ENCODE peak calls at places on chromosome 20, in ten cellular contexts. Z is mesothelial cell of epicardium; T is IMR-90; R is NCI-H446 treated with DMSO at 0.1 percent for 48 hours; N is cardiac muscle cell; O is Panc1; M is RWPE1; Y is heart right ventricle; G is stimulated activated CD4-positive, alpha-beta T cell treated with anti-CD3 and anti-CD28 coated beads, Interleukin-4, amount 100 ng/mL, for 1 hour; L is fibroblast of pulmonary artery. S is an unnamed sample.

GRCh38 chr20:45897692-45898091 is 6.6 kb downstream of the CTSA start:
- DNase-seq in Z (no peak), L (no peak), R (no peak), T (no peak), G (no peak), Y (no peak), N (no peak), O (no peak), M (no peak), S (no peak)

GRCh38 chr20:47708140-47708807 is 77.0 kb downstream of the SULF2 start:
- DNase-seq in Z (no peak), O (no peak), L (no peak), N (no peak), R (no peak), M (no peak), G (no peak), T (no peak), Y (no peak), S (no peak)

GRCh38 chr20:51386586-51386985 is 155.9 kb downstream of the NFATC2 start:
- DNase-seq in G (no peak), Z (no peak), N (no peak), Y (no peak), M (no peak), L (no peak), R (no peak), O (no peak), T (no peak), S (no peak)

GRCh38 chr20:50815162-50815989 is 20.5 kb downstream of the BCAS4 start:
- DNase-seq in G (no peak), N (no peak), T (peak; percentile 92), R (no peak), Y (no peak), M (no peak), L (no peak), O (no peak), Z (no peak), S (no peak)

GRCh38 chr20:15642676-15643075 is 930.6 kb downstream of the KIF16B start:
- DNase-seq in L (peak; percentile 13), O (no peak), N (no peak), Y (no peak), T (peak; percentile 80), G (no peak), M (no peak), R (no peak), Z (no peak), S (no peak)

GRCh38 chr20:1987826-1988225 is 6.0 kb downstream of the PDYN start:
- DNase-seq in N (peak; percentile 31), T (no peak), R (peak; percentile 6), M (no peak), Z (no peak), O (no peak), L (peak; percentile 16), G (no peak), Y (no peak), S (no peak)

GRCh38 chr20:1373614-1374013 is 19.2 kb downstream of the FKBP1A start:
- DNase-seq in G (no peak), N (no peak), Z (no peak), Y (peak; percentile 4), O (no peak), L (no peak), R (no peak), M (no peak), T (no peak), S (no peak)

GRCh38 chr20:23820493-23820892 is 6.0 kb downstream of the CST2 start:
- DNase-seq in G (no peak), O (no peak), Y (no peak), N (no peak), L (peak; percentile 6), Z (no peak), M (no peak), T (peak; percentile 4), R (no peak), S (no peak)

GRCh38 chr20:10728873-10729670 is 55.3 kb upstream of the JAG1 start:
- DNase-seq in Z (no peak), G (no peak), O (no peak), N (no peak), M (no peak), R (no peak), Y (no peak), T (peak; percentile 83), L (no peak), S (no peak)

GRCh38 chr20:23606652-23607049 is 934 bp upstream of the CST9 start:
- DNase-seq in Z (peak; percentile 85), M (peak; percentile 93), Y (peak; percentile 77), T (peak; percentile 64), N (peak; percentile 83), G (peak; percentile 68), O (peak; percentile 58), R (peak; percentile 52), L (peak; percentile 82), S (peak; percentile 71)

GRCh38 chr20:676315-676937 is 824 bp upstream of the SCRT2 start:
- DNase-seq in G (no peak), O (no peak), Z (no peak), M (no peak), L (no peak), T (no peak), R (no peak), Y (peak; percentile 24), N (no peak), S (no peak)

GRCh38 chr20:58874469-58874868 is 22.0 kb downstream of the GNAS start:
- DNase-seq in O (no peak), M (no peak), Z (no peak), N (no peak), T (no peak), G (no peak), L (no peak), Y (no peak), R (no peak), S (no peak)

GRCh38 chr20:11144114-11144513 is 470.3 kb upstream of the JAG1 start:
- DNase-seq in N (peak; percentile 73), R (no peak), T (peak; percentile 93), Y (no peak), Z (no peak), O (no peak), M (peak; percentile 68), G (no peak), L (peak; percentile 89), S (no peak)

GRCh38 chr20:20529597-20529996 is 161.7 kb downstream of the INSM1 start:
- DNase-seq in R (no peak), Z (no peak), O (no peak), G (no peak), N (no peak), Y (no peak), T (no peak), M (no peak), L (no peak), S (no peak)

GRCh38 chr20:32201977-32202363 is 5.6 kb downstream of the PLAGL2 start:
- DNase-seq in Z (no peak), R (no peak), G (no peak), Y (no peak), O (no peak), N (peak; percentile 58), L (no peak), T (no peak), M (no peak), S (no peak)

GRCh38 chr20:24678351-24679106 is 209.1 kb downstream of the SYNDIG1 start:
- DNase-seq in G (no peak), Y (no peak), R (no peak), Z (no peak), T (no peak), N (no peak), L (no peak), M (no peak), O (no peak), S (no peak)

GRCh38 chr20:30811896-30812671 is 445.4 kb upstream of the DEFB115 start:
- DNase-seq in N (peak; percentile 68), M (no peak), R (no peak), Y (no peak), Z (no peak), L (peak; percentile 49), T (peak; percentile 49), G (no peak), O (no peak), S (peak; percentile 20)

GRCh38 chr20:35823937-35824336 is 52.1 kb downstream of the PHF20 start:
- DNase-seq in N (peak; percentile 51), L (no peak), Z (no peak), T (peak; percentile 43), O (no peak), G (no peak), R (no peak), M (no peak), Y (no peak), S (no peak)

GRCh38 chr20:61842011-61842410 is 223.7 kb downstream of the TAF4 start:
- DNase-seq in T (no peak), Y (no peak), L (no peak), N (no peak), G (no peak), M (no peak), R (no peak), O (no peak), Z (no peak), S (no peak)

GRCh38 chr20:42270539-42270938 is 652.4 kb upstream of the CHD6 start:
- DNase-seq in M (no peak), T (no peak), N (no peak), O (no peak), R (no peak), L (no peak), Z (no peak), G (no peak), Y (no peak), S (no peak)

GRCh38 chr20:22921595-22922421 is 113.3 kb upstream of the SSTR4 start:
- DNase-seq in N (peak; percentile 81), Y (no peak), M (peak; percentile 49), O (no peak), L (peak; percentile 83), R (no peak), T (peak; percentile 8), Z (no peak), G (no peak), S (no peak)

GRCh38 chr20:57870597-57871236 is 160.9 kb upstream of the PMEPA1 start:
- DNase-seq in O (no peak), L (no peak), Y (no peak), T (no peak), Z (peak; percentile 17), G (no peak), N (no peak), R (no peak), M (no peak), S (no peak)

GRCh38 chr20:35776513-35777101 is 4.8 kb downstream of the PHF20 start:
- DNase-seq in M (no peak), O (no peak), G (no peak), R (peak; percentile 71), Y (peak; percentile 57), L (peak; percentile 76), T (peak; percentile 55), Z (peak; percentile 57), N (peak; percentile 80), S (no peak)

GRCh38 chr20:46357030-46357514 is 48.8 kb upstream of the CDH22 start:
- DNase-seq in N (peak; percentile 15), L (no peak), M (no peak), R (no peak), G (no peak), Y (no peak), T (no peak), O (no peak), Z (no peak), S (no peak)

GRCh38 chr20:37071481-37071911 is 24.3 kb downstream of the RBL1 start:
- DNase-seq in R (no peak), G (peak; percentile 14), L (peak; percentile 18), O (no peak), N (peak; percentile 23), T (peak; percentile 67), Z (no peak), Y (no peak), M (peak; percentile 63), S (no peak)

GRCh38 chr20:17749979-17750721 is 50.4 kb downstream of the BANF2 start:
- DNase-seq in G (no peak), N (peak; percentile 80), O (no peak), Z (no peak), R (no peak), L (peak; percentile 49), T (peak; percentile 65), M (no peak), Y (peak; percentile 83), S (no peak)

GRCh38 chr20:53070714-53071392 is 98.7 kb downstream of the TSHZ2 start:
- DNase-seq in L (no peak), G (no peak), T (no peak), M (no peak), R (no peak), Z (no peak), O (no peak), Y (no peak), N (no peak), S (no peak)

GRCh38 chr20:32749914-32750637 is 6.8 kb upstream of the COMMD7 start:
- DNase-seq in O (no peak), T (no peak), M (no peak), R (no peak), L (no peak), Y (no peak), G (no peak), N (no peak), Z (no peak), S (no peak)

S was measured in iPS DF 19.7.